ENCODE peak calls at places on chromosome 16, in five cellular contexts. K, X, D, H and W are unnamed samples.

GRCh38 chr16:31105677-31106213 is 2.4 kb upstream of the BCKDK start:
- DNase-seq in X (peak), H (peak), K (peak), D (peak), W (peak)

GRCh38 chr16:48184681-48185080 is 28.9 kb upstream of the ABCC12 start:
- DNase-seq in D (no peak), X (no peak), H (no peak), K (no peak), W (no peak)

GRCh38 chr16:1972490-1972877 is 631 bp downstream of the TBL3 start:
- DNase-seq in D (peak), H (no peak), X (no peak), K (no peak), W (no peak)

GRCh38 chr16:85492617-85492957 is 120.5 kb upstream of the GSE1 start:
- DNase-seq in H (no peak), D (no peak), X (no peak), K (no peak), W (no peak)

GRCh38 chr16:68342620-68343019 is 31.8 kb downstream of the PRMT7 start:
- DNase-seq in D (no peak), H (no peak), K (no peak), X (no peak), W (no peak)

GRCh38 chr16:49641250-49641649 is 214.7 kb downstream of the ZNF423 start:
- DNase-seq in D (no peak), K (no peak), X (no peak), H (no peak), W (no peak)

GRCh38 chr16:85716680-85717038 is 27.9 kb upstream of the GINS2 start:
- DNase-seq in K (no peak), X (no peak), H (no peak), D (no peak), W (no peak)

GRCh38 chr16:65111306-65111705 is 10.6 kb downstream of the CDH11 start:
- DNase-seq in K (no peak), X (no peak), H (no peak), D (no peak), W (no peak)

GRCh38 chr16:64629622-64630021 is 492.2 kb downstream of the CDH11 start:
- DNase-seq in X (no peak), H (no peak), K (no peak), D (no peak), W (peak)

GRCh38 chr16:10871157-10871991 is 5.6 kb upstream of the CIITA start:
- DNase-seq in X (no peak), D (peak), H (no peak), K (no peak), W (peak)

GRCh38 chr16:68470461-68471150 is 22.3 kb upstream of the SMPD3 start:
- DNase-seq in X (peak), K (no peak), H (peak), D (peak), W (no peak)

GRCh38 chr16:66845791-66846221 is 1.6 kb downstream of the CA7 start:
- DNase-seq in X (no peak), K (no peak), D (no peak), H (no peak), W (peak)

GRCh38 chr16:68512742-68513141 is 26.3 kb upstream of the ZFP90 start:
- DNase-seq in H (no peak), K (no peak), X (no peak), D (no peak), W (no peak)

GRCh38 chr16:46729326-46729995 is 18.7 kb downstream of the MYLK3 start:
- DNase-seq in D (no peak), H (no peak), K (no peak), X (no peak), W (no peak)